ENCODE peak calls at places on chromosomes 4 and X, in four cellular contexts. K is testis, J is IMR-90, V is stomach. H is an unnamed sample.

GRCh38 chrX:136714626-136715599 is 65.8 kb downstream of the ARHGEF6 start:
- DNase-seq in K (no peak), J (no peak), V (no peak), H (no peak)

GRCh38 chr4:41878991-41879491 is 56.2 kb upstream of the TMEM33 start:
- DNase-seq in K (no peak), J (no peak), V (no peak), H (no peak)

GRCh38 chrX:51456814-51457213 is 39.6 kb downstream of the NUDT11 start:
- DNase-seq in K (no peak), J (no peak), V (no peak), H (no peak)

GRCh38 chr4:7462509-7462971 is 27.8 kb upstream of the PSAPL1 start:
- DNase-seq in K (peak; percentile 70), J (peak; percentile 2), V (peak; percentile 32), H (peak; percentile 5)

GRCh38 chr4:3017504-3017903 is 54.1 kb downstream of the GRK4 start:
- DNase-seq in K (no peak), J (no peak), V (no peak), H (no peak)

GRCh38 chrX:115912372-115912897 is 258.1 kb upstream of the AGTR2 start:
- DNase-seq in K (no peak), J (no peak), V (no peak), H (no peak)

GRCh38 chr4:38290360-38290759 is 330.2 kb downstream of the PTTG2 start:
- DNase-seq in K (no peak), J (peak; percentile 70), V (no peak), H (no peak)

GRCh38 chr4:68176500-68176899 is 46.8 kb upstream of the TMPRSS11F start:
- DNase-seq in K (no peak), J (no peak), V (no peak), H (no peak)

GRCh38 chr4:128776794-128777216 is 32.7 kb upstream of the JADE1 start:
- DNase-seq in K (no peak), J (peak; percentile 95), V (peak; percentile 74), H (peak; percentile 52)

GRCh38 chr4:162699629-162700028 is 467.1 kb downstream of the NAF1 start:
- DNase-seq in K (no peak), J (no peak), V (no peak), H (no peak)

GRCh38 chrX:30888526-30889146 is 418 bp downstream of the TAB3 start:
- DNase-seq in K (no peak), J (no peak), V (no peak), H (peak; percentile 16)

GRCh38 chrX:15497865-15498264 is 2.7 kb upstream of the BMX start:
- DNase-seq in K (peak; percentile 50), J (peak; percentile 33), V (peak; percentile 47), H (peak; percentile 38)

GRCh38 chr4:117284736-117285135 is 199.4 kb upstream of the TRAM1L1 start:
- DNase-seq in K (no peak), J (no peak), V (no peak), H (no peak)

DNA sequence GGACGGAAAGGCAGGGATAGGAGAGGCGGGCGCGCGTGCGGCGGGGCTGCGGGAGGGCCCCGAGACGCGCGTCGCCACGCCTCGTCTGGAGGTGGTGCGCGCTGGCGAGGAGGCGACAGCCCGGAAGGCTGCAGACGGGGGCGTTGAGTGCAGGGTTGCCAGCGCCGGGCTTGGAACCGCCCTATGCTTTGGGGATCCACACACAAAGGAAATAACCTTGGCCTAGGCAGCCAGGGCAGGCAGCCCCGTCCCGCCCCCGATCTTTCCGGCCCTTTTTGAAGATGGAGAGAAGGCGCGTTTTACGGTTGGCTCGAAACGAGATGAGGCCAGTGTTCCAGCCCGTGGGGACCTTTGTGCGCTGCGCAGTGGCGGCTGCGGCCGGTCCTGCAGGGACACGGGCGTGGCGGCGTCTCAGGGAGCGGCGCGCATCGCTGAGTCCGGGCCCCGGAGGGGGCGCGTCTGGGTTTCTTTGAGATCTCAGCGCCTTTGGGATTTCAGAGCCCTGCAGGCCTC is 50.8 kb upstream of the TRIM2 start:
- DNase-seq in K (peak; percentile 45), J (peak; percentile 7), V (peak; percentile 50), H (peak; percentile 57)
- TF ChIP-seq POLR2A in K (no peak), J (no peak), V (no peak), H (peak; percentile 9)

GRCh38 chrX:7117587-7117986 is 29.9 kb upstream of the STS start:
- DNase-seq in K (no peak), J (no peak), V (no peak), H (no peak)

GRCh38 chrX:7115557-7115956 is 32.0 kb upstream of the STS start:
- DNase-seq in K (peak; percentile 15), J (no peak), V (no peak), H (no peak)

GRCh38 chrX:7119927-7120577 is 27.5 kb upstream of the STS start:
- DNase-seq in K (no peak), J (no peak), V (no peak), H (no peak)

GRCh38 chrX:7116081-7116480 is 31.4 kb upstream of the STS start:
- DNase-seq in K (no peak), J (no peak), V (no peak), H (no peak)

GRCh38 chrX:7120578-7121219 is 26.8 kb upstream of the STS start:
- DNase-seq in K (no peak), J (peak; percentile 58), V (no peak), H (no peak)
- TF ChIP-seq POLR2A in K (no peak), J (no peak), V (no peak), H (no peak)

GRCh38 chr4:169270810-169271691 is at the start of gene SH3RF1:
- DNase-seq in K (peak; percentile 91), J (peak; percentile 82), V (peak; percentile 90), H (peak; percentile 88)

GRCh38 chr4:169271692-169272007 is 894 bp upstream of the SH3RF1 start:
- DNase-seq in K (peak; percentile 24), J (no peak), V (no peak), H (no peak)

GRCh38 chr4:169270156-169270809 is 473 bp downstream of the SH3RF1 start:
- DNase-seq in K (peak; percentile 58), J (no peak), V (peak; percentile 71), H (peak; percentile 87)

GRCh38 chr4:169267070-169267469 is 3.7 kb downstream of the SH3RF1 start:
- DNase-seq in K (no peak), J (no peak), V (no peak), H (no peak)

GRCh38 chr4:169268951-169269781 is 1.6 kb downstream of the SH3RF1 start:
- DNase-seq in K (no peak), J (peak; percentile 87), V (no peak), H (no peak)
- TF ChIP-seq POLR2A in K (no peak), J (peak; percentile 32), V (no peak), H (no peak)

GRCh38 chr4:184417802-184418511 is 56.4 kb downstream of the IRF2 start:
- DNase-seq in K (no peak), J (peak; percentile 94), V (no peak), H (no peak)
- TF ChIP-seq POLR2A in K (no peak), J (no peak), V (no peak), H (no peak)

GRCh38 chrX:42385730-42386129 is 392.2 kb downstream of the PPP1R2C start:
- DNase-seq in K (no peak), J (no peak), V (no peak), H (no peak)
- TF ChIP-seq POLR2A in K (no peak), J (no peak), V (no peak), H (no peak)

GRCh38 chrX:71095971-71096701 is 485 bp downstream of the FOXO4 start:
- DNase-seq in K (no peak), J (peak; percentile 30), V (no peak), H (no peak)

GRCh38 chrX:71098302-71098701 is 2.7 kb downstream of the FOXO4 start:
- DNase-seq in K (peak; percentile 83), J (peak; percentile 23), V (peak; percentile 60), H (peak; percentile 56)

GRCh38 chrX:71096702-71097032 is 1.0 kb downstream of the FOXO4 start:
- DNase-seq in K (no peak), J (no peak), V (peak; percentile 14), H (no peak)

GRCh38 chrX:71095033-71095432 is 618 bp upstream of the FOXO4 start:
- DNase-seq in K (no peak), J (no peak), V (no peak), H (no peak)

DNA sequence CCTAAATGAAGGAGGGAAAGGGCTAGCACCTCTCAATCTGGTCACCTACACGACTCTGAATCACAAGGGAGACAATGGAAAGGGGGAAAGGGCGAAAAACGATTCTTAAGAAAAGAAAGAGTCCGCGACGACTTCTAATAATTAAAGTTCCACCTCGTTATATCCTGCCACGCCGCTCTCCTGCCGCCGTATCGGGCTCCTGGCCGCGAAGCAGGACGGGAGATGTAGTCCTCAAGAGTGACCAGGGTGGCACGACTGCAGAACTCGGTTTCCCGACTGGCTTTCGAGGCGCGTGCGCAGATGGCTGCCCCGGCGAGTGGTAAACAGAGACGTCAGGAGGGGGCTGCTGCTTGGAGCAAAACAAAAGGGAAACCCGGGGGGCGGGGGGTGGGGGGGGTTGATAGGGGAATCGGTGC is at the start of gene FOXO4:
- DNase-seq in K (peak; percentile 96), J (peak; percentile 80), V (peak; percentile 91), H (peak; percentile 95)
- TF ChIP-seq POLR2A in K (no peak), J (no peak), V (no peak), H (no peak)

DNA sequence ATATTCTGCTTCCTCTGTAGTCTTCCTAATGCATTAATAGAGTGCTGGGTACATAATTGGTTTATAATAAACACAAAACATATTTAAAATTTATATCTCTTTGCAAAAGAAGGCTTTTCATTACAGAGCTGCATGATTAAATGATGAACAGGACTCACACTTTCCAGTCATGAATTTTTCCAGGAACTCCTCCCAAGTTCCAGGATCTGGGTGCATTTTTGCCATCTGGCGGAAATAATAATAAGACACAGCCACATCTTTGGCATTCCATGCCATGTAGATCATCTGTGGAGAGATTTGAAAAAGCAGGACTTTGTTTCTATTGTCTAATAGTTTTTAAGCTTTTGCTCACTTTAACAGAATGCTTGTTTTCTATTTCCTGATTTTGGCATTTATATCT is 40.2 kb upstream of the SULT1B1 start:
- DNase-seq in K (no peak), J (no peak), V (no peak), H (no peak)
- TF ChIP-seq POLR2A in K (no peak), J (no peak), V (no peak), H (no peak)

GRCh38 chr4:118834960-118835895 is 698 bp downstream of the SEC24D start:
- DNase-seq in K (peak; percentile 77), J (peak; percentile 94), V (peak; percentile 68), H (peak; percentile 84)
- TF ChIP-seq POLR2A in K (no peak), J (peak; percentile 88), V (no peak), H (peak; percentile 90)

GRCh38 chrX:48801281-48802088 is at the start of gene HDAC6:
- DNase-seq in K (peak; percentile 97), J (peak; percentile 98), V (peak; percentile 97), H (peak; percentile 96)
- TF ChIP-seq POLR2A in K (peak; percentile 7), J (no peak), V (no peak), H (no peak)

GRCh38 chr4:52861879-52862604 is at the start of gene RASL11B:
- DNase-seq in K (peak; percentile 91), J (peak; percentile 52), V (peak; percentile 89), H (peak; percentile 88)
- TF ChIP-seq POLR2A in K (peak; percentile 75), J (no peak), V (no peak), H (peak; percentile 51)

H was measured in body of pancreas.